ENCODE peak calls at places on chromosomes 1 and 21, in four cellular contexts. One of them, this sample, is unnamed.
A peak's percentile ranks its signal among the peaks of the same experiment; 100 is the strongest.

GRCh38 chr1:31736675-31737074 is 27.5 kb downstream of the ADGRB2 start:
- DNase-seq in GM10248: no peak
- DNase-seq in coronary artery: no peak
- DNase-seq in mesothelial cell of epicardium: no peak
- DNase-seq in this sample: no peak

GRCh38 chr1:192730206-192730605 is 78.6 kb upstream of the RGS2 start:
- DNase-seq in GM10248: no peak
- DNase-seq in coronary artery: no peak
- DNase-seq in mesothelial cell of epicardium: no peak
- DNase-seq in this sample: no peak

GRCh38 chr1:178953034-178953433 is 72.7 kb upstream of the FAM20B start:
- DNase-seq in GM10248: no peak
- DNase-seq in coronary artery: no peak
- DNase-seq in mesothelial cell of epicardium: no peak
- DNase-seq in this sample: no peak

GRCh38 chr1:185360714-185361113 is 43.7 kb upstream of the IVNS1ABP start:
- DNase-seq in GM10248: no peak
- DNase-seq in coronary artery: no peak
- DNase-seq in mesothelial cell of epicardium: no peak
- DNase-seq in this sample: no peak

GRCh38 chr1:3285341-3285740 is 169.1 kb upstream of the ARHGEF16 start:
- DNase-seq in GM10248: no peak
- DNase-seq in coronary artery: no peak
- DNase-seq in mesothelial cell of epicardium: no peak
- DNase-seq in this sample: no peak

GRCh38 chr1:184283999-184284398 is 102.8 kb upstream of the C1orf21 start:
- DNase-seq in GM10248: no peak
- DNase-seq in coronary artery: no peak
- DNase-seq in mesothelial cell of epicardium: no peak
- DNase-seq in this sample: no peak

GRCh38 chr1:214901718-214902117 is 180.8 kb upstream of the KCNK2 start:
- DNase-seq in GM10248: no peak
- DNase-seq in coronary artery: no peak
- DNase-seq in mesothelial cell of epicardium: no peak
- DNase-seq in this sample: no peak

GRCh38 chr1:166489670-166490436 is 323.1 kb upstream of the FAM78B start:
- DNase-seq in GM10248: peak; percentile 22
- DNase-seq in coronary artery: no peak
- DNase-seq in mesothelial cell of epicardium: no peak
- DNase-seq in this sample: no peak

GRCh38 chr1:3584915-3585314 is 26.4 kb downstream of the MEGF6 start:
- DNase-seq in GM10248: no peak
- DNase-seq in coronary artery: no peak
- DNase-seq in mesothelial cell of epicardium: no peak
- DNase-seq in this sample: no peak

GRCh38 chr21:45823100-45823681 is 158.4 kb upstream of the COL6A1 start:
- DNase-seq in GM10248: no peak
- DNase-seq in coronary artery: no peak
- DNase-seq in mesothelial cell of epicardium: no peak
- DNase-seq in this sample: peak; percentile 64

GRCh38 chr1:11792106-11792505 is 13.7 kb downstream of the MTHFR start:
- DNase-seq in GM10248: no peak
- DNase-seq in coronary artery: no peak
- DNase-seq in mesothelial cell of epicardium: no peak
- DNase-seq in this sample: no peak

GRCh38 chr1:153711006-153711405 is 16.8 kb upstream of the INTS3 start:
- DNase-seq in GM10248: no peak
- DNase-seq in coronary artery: no peak
- DNase-seq in mesothelial cell of epicardium: no peak
- DNase-seq in this sample: no peak

DNA sequence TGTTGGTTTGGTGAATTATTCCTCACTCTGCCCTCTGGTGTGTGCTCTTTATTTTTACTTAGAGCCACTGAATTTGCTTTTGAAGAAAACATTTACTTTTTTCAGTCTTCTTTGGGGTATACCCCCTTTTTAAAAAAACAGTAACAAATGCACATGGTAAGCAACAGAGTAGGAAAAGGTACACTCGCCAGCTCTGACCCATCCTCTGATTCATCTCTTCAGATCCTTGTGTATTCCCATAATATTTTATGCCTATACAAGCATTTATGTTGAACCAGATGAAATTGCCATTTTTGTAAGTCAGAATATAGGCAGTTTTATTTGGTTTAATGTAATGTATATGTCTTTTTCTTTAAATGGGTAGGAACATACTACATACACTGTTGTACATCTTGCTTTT is 28.3 kb downstream of the TTC3 start:
- DNase-seq in GM10248: no peak
- DNase-seq in coronary artery: no peak
- DNase-seq in mesothelial cell of epicardium: no peak
- DNase-seq in this sample: no peak
- TF ChIP-seq CTCF in GM10248: no peak
- TF ChIP-seq CTCF in coronary artery: no peak
- TF ChIP-seq CTCF in mesothelial cell of epicardium: no peak
- TF ChIP-seq CTCF in this sample: no peak

DNA sequence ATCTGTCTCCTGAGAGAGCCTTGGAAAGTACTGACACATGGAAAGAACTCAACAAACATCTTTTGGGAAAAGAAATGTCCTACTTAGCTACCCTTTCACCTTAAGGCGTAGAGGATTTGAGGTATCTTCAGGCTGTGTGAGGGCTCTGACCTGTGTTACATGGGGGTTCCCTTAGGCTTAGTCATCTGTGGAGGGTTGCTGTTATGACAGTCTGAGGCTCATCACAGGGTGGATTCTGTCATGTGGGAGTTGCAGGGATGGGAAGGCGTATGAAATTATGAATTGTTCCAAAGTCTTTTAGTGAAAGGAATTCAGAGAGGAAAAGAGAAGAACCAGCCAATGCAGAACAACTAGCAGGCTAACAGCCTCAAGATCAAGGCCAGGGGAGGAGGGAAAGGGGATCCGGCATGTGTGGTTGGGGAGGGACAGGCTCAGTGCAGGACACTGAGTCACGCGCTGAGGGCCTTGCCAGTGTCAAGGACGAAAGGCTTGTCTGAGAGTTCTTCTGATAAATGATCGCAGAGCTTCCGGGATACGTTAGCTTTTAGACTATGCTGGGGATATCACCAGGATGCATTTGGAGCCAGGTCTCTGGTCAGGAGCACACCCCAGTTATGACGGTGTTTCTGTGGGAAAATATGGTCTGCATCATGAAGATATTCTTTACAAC is 24.6 kb upstream of the PLA2G2C start:
- DNase-seq in GM10248: no peak
- DNase-seq in coronary artery: no peak
- DNase-seq in mesothelial cell of epicardium: no peak
- DNase-seq in this sample: no peak
- TF ChIP-seq CTCF in GM10248: no peak
- TF ChIP-seq CTCF in coronary artery: no peak
- TF ChIP-seq CTCF in mesothelial cell of epicardium: no peak
- TF ChIP-seq CTCF in this sample: no peak

GRCh38 chr1:8962812-8963669 is 17.4 kb downstream of the CA6 start:
- DNase-seq in GM10248: peak; percentile 78
- DNase-seq in coronary artery: no peak
- DNase-seq in mesothelial cell of epicardium: no peak
- DNase-seq in this sample: no peak
- TF ChIP-seq CTCF in GM10248: peak; percentile 45
- TF ChIP-seq CTCF in coronary artery: no peak
- TF ChIP-seq CTCF in mesothelial cell of epicardium: peak; percentile 27
- TF ChIP-seq CTCF in this sample: peak; percentile 35

GRCh38 chr1:87501738-87502137 is 173.1 kb downstream of the LMO4 start:
- DNase-seq in GM10248: no peak
- DNase-seq in coronary artery: no peak
- DNase-seq in mesothelial cell of epicardium: no peak
- DNase-seq in this sample: no peak
- TF ChIP-seq CTCF in GM10248: no peak
- TF ChIP-seq CTCF in coronary artery: no peak
- TF ChIP-seq CTCF in mesothelial cell of epicardium: no peak
- TF ChIP-seq CTCF in this sample: peak; percentile 39

GRCh38 chr1:171868217-171868616 is 26.9 kb downstream of the DNM3 start:
- DNase-seq in GM10248: no peak
- DNase-seq in coronary artery: no peak
- DNase-seq in mesothelial cell of epicardium: no peak
- DNase-seq in this sample: no peak

GRCh38 chr1:171867231-171867630 is 25.9 kb downstream of the DNM3 start:
- DNase-seq in GM10248: no peak
- DNase-seq in coronary artery: no peak
- DNase-seq in mesothelial cell of epicardium: no peak
- DNase-seq in this sample: no peak

GRCh38 chr1:171871848-171872247 is 30.6 kb downstream of the DNM3 start:
- DNase-seq in GM10248: no peak
- DNase-seq in coronary artery: no peak
- DNase-seq in mesothelial cell of epicardium: no peak
- DNase-seq in this sample: no peak

GRCh38 chr1:171872430-171872829 is 31.1 kb downstream of the DNM3 start:
- DNase-seq in GM10248: no peak
- DNase-seq in coronary artery: no peak
- DNase-seq in mesothelial cell of epicardium: no peak
- DNase-seq in this sample: no peak

DNA sequence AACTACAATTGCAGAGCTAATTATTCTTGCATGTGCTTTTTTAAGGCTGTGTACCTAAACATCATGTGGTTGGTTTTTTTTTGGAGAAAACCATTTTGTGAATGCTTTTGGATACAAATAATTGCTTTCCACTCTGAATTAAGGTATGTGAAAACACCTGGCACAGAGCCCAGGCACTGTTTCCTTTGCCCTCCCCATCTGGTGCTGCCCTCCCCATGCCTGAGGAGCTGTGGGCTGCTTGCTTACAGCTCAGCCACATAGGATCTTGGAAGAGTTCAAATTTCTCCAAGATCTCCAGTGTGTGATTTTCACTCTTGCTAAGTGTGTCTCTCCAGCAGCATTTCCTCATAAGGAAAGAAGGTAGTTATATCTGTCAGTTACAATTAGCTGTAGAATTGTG is 27.8 kb downstream of the DNM3 start:
- DNase-seq in GM10248: no peak
- DNase-seq in coronary artery: no peak
- DNase-seq in mesothelial cell of epicardium: no peak
- DNase-seq in this sample: no peak
- TF ChIP-seq CTCF in GM10248: no peak
- TF ChIP-seq CTCF in coronary artery: no peak
- TF ChIP-seq CTCF in mesothelial cell of epicardium: no peak
- TF ChIP-seq CTCF in this sample: no peak

GRCh38 chr21:37498664-37499063 is 132.1 kb downstream of the DYRK1A start:
- DNase-seq in GM10248: no peak
- DNase-seq in coronary artery: no peak
- DNase-seq in mesothelial cell of epicardium: no peak
- DNase-seq in this sample: no peak

GRCh38 chr21:37502947-37503346 is 136.4 kb downstream of the DYRK1A start:
- DNase-seq in GM10248: no peak
- DNase-seq in coronary artery: no peak
- DNase-seq in mesothelial cell of epicardium: no peak
- DNase-seq in this sample: no peak

DNA sequence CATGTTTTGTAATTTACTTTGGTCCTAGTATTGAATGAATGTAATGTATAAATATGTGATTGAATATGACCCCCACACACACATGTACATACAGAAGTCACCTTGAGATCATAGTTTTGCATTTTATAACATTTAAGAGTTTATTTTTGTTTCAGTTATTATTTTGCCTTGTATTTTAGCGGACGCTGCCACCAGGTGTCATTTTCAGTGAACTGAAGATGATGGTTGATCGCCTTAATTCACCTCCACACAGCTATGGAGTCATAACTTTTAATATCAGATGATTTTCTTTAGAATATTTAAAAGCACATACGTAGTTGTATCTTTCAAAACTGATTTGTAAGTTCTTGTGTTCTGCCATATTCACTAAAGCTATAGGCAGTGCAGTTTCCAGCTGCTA is 130.4 kb downstream of the DYRK1A start:
- DNase-seq in GM10248: no peak
- DNase-seq in coronary artery: no peak
- DNase-seq in mesothelial cell of epicardium: no peak
- DNase-seq in this sample: no peak
- TF ChIP-seq CTCF in GM10248: peak; percentile 4
- TF ChIP-seq CTCF in coronary artery: no peak
- TF ChIP-seq CTCF in mesothelial cell of epicardium: no peak
- TF ChIP-seq CTCF in this sample: peak; percentile 52

GRCh38 chr21:38039369-38039768 is 123.1 kb upstream of the KCNJ6 start:
- DNase-seq in GM10248: no peak
- DNase-seq in coronary artery: no peak
- DNase-seq in mesothelial cell of epicardium: no peak
- DNase-seq in this sample: no peak
- TF ChIP-seq CTCF in GM10248: no peak
- TF ChIP-seq CTCF in coronary artery: no peak
- TF ChIP-seq CTCF in mesothelial cell of epicardium: no peak
- TF ChIP-seq CTCF in this sample: no peak

This sample was measured in osteocyte.